ENCODE peak calls at places on chromosome 20, in five cellular contexts. V is vagina, M is SK-N-SH, H is neural progenitor cell, I is GM23248. Z is an unnamed sample.

GRCh38 chr20:2626853-2627541 is 25.4 kb upstream of the NOP56 start:
- DNase-seq in H (no peak), M (no peak), I (peak; percentile 81), V (peak; percentile 46), Z (peak; percentile 70)

GRCh38 chr20:49669601-49670189 is 44.0 kb downstream of the B4GALT5 start:
- DNase-seq in V (no peak), H (no peak), M (no peak), I (no peak), Z (no peak)

GRCh38 chr20:61263084-61263695 is 11.1 kb downstream of the CDH4 start:
- DNase-seq in M (peak; percentile 53), V (no peak), H (peak; percentile 26), I (peak; percentile 40), Z (no peak)

GRCh38 chr20:18164356-18164755 is 26.7 kb downstream of the KAT14 start:
- DNase-seq in H (no peak), I (peak; percentile 56), M (no peak), V (no peak), Z (peak; percentile 33)

GRCh38 chr20:24672181-24672880 is 202.9 kb downstream of the SYNDIG1 start:
- DNase-seq in M (no peak), I (no peak), H (no peak), V (no peak), Z (peak; percentile 84)

GRCh38 chr20:49552007-49552406 is 15.9 kb downstream of the PTGIS start:
- DNase-seq in M (no peak), H (no peak), V (no peak), I (no peak), Z (no peak)

GRCh38 chr20:62964700-62965099 is 12.2 kb downstream of the SLC17A9 start:
- DNase-seq in M (no peak), V (no peak), H (no peak), I (no peak), Z (no peak)

GRCh38 chr20:63706852-63707557 is 771 bp downstream of the ARFRP1 start:
- DNase-seq in M (peak; percentile 70), I (peak; percentile 80), V (no peak), H (peak; percentile 59), Z (no peak)

GRCh38 chr20:20827992-20828597 is 115.7 kb upstream of the RALGAPA2 start:
- DNase-seq in I (no peak), V (no peak), H (no peak), M (no peak), Z (no peak)

GRCh38 chr20:2745060-2745910 is 52.7 kb downstream of the EBF4 start:
- DNase-seq in V (peak; percentile 81), I (no peak), H (no peak), M (no peak), Z (no peak)

GRCh38 chr20:62792182-62792939 is 3.9 kb upstream of the MRGBP start:
- DNase-seq in V (no peak), I (peak; percentile 59), H (no peak), M (no peak), Z (peak; percentile 63)

GRCh38 chr20:48143435-48144081 is 358.3 kb upstream of the SULF2 start:
- DNase-seq in V (no peak), I (no peak), H (no peak), M (no peak), Z (no peak)

GRCh38 chr20:8372819-8373218 is 240.8 kb downstream of the PLCB1 start:
- DNase-seq in I (no peak), V (no peak), H (no peak), M (peak; percentile 36), Z (no peak)

GRCh38 chr20:39424923-39425678 is 463.0 kb downstream of the DHX35 start:
- DNase-seq in I (no peak), H (no peak), M (no peak), V (no peak), Z (no peak)

GRCh38 chr20:21719592-21720214 is 14.2 kb downstream of the PAX1 start:
- DNase-seq in V (no peak), H (peak; percentile 71), I (peak; percentile 51), M (peak; percentile 65), Z (peak; percentile 14)

GRCh38 chr20:14127831-14128230 is 132.5 kb downstream of the MACROD2 start:
- DNase-seq in H (no peak), I (no peak), M (no peak), V (no peak), Z (no peak)

GRCh38 chr20:51906049-51906448 is 103.7 kb upstream of the SALL4 start:
- DNase-seq in H (no peak), M (no peak), V (no peak), I (no peak), Z (no peak)

GRCh38 chr20:45456632-45457031 is 12.9 kb upstream of the WFDC2 start:
- DNase-seq in H (peak; percentile 64), V (no peak), I (peak; percentile 35), M (no peak), Z (no peak)

GRCh38 chr20:39298116-39298515 is 336.0 kb downstream of the DHX35 start:
- DNase-seq in M (no peak), I (no peak), V (no peak), H (no peak), Z (no peak)

GRCh38 chr20:61818746-61819483 is 246.8 kb downstream of the TAF4 start:
- DNase-seq in M (no peak), I (no peak), H (no peak), V (no peak), Z (no peak)

GRCh38 chr20:63829943-63830820 is 882 bp downstream of the ZBTB46 start:
- DNase-seq in M (peak; percentile 78), H (peak; percentile 74), V (no peak), I (peak; percentile 39), Z (no peak)

GRCh38 chr20:63973636-63974401 is 4.1 kb upstream of the ZNF512B start:
- DNase-seq in V (no peak), I (peak; percentile 93), M (peak; percentile 95), H (peak; percentile 94), Z (peak; percentile 50)

GRCh38 chr20:51171141-51171540 is 148.2 kb upstream of the KCNG1 start:
- DNase-seq in H (no peak), M (no peak), V (no peak), I (no peak), Z (no peak)

GRCh38 chr20:23362392-23363256 is 642 bp downstream of the GZF1 start:
- DNase-seq in H (peak; percentile 73), M (no peak), I (peak; percentile 74), V (no peak), Z (peak; percentile 17)
- H3K4me1 ChIP-seq in H (peaks cover 19% of the 10 kb centered on the region), M (peaks cover 19% of the 10 kb centered on the region), I (peaks cover 38% of the 10 kb centered on the region), V (peaks cover 50% of the 10 kb centered on the region), Z (peaks cover 31% of the 10 kb centered on the region)

GRCh38 chr20:4246428-4246827 is 231.1 kb upstream of the RNF24 start:
- DNase-seq in H (no peak), I (no peak), V (no peak), M (no peak), Z (no peak)

GRCh38 chr20:4245542-4245941 is 230.2 kb upstream of the RNF24 start:
- DNase-seq in H (no peak), M (no peak), I (no peak), V (no peak), Z (no peak)

GRCh38 chr20:4243071-4243470 is 227.7 kb upstream of the RNF24 start:
- DNase-seq in M (no peak), V (no peak), H (peak; percentile 80), I (no peak), Z (no peak)

GRCh38 chr20:4247261-4247660 is 231.9 kb upstream of the RNF24 start:
- DNase-seq in I (no peak), V (no peak), H (no peak), M (no peak), Z (no peak)

DNA sequence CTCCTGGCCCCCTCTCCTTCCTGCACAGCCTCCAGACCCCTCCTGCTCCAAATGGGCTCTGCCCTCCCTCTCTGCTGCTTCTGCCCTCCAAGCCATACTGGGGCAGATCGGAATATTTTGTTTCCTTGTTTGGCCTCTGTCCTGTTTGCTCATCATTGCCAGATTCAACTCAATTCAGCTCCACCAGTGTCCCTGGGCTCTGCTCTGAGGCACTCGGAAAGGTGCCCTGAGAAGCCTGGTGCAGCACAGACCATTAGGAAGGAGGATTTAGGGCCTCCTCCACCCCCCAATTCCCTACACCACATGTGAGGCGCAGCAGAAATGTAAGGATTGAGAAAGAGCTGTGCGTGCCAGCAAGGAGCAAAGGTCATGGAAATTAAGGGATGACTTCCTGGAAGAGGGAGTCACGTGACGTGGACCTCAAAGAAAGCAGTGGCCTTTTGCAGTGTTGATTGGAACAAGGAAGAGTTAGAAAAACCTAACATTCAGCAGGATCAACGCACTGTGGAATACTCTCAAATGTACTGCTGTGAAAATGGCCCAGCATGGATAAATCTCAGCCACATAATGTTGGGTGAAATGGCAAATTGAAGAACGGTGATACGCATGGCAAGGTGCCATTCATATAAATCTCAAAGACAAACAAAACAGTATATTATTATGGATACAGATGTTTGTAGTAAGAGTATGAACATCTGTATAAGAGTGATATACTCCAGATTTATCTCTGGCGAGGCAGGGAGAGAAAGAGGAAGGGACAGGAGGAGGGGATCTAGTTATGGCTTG is 229.5 kb upstream of the RNF24 start:
- DNase-seq in M (no peak), I (no peak), V (no peak), H (no peak), Z (no peak)
- H3K27ac ChIP-seq in M (no peak overlapping the region), I (no peak overlapping the region), V (no peak overlapping the region), H (no peak overlapping the region), Z (no peak overlapping the region)

GRCh38 chr20:32577657-32578056 is 7.5 kb downstream of the NOL4L start:
- DNase-seq in V (no peak), M (no peak), I (peak; percentile 53), H (no peak), Z (no peak)

GRCh38 chr20:32575805-32576204 is 9.3 kb downstream of the NOL4L start:
- DNase-seq in V (no peak), M (no peak), I (no peak), H (no peak), Z (no peak)

GRCh38 chr20:32576560-32576959 is 8.6 kb downstream of the NOL4L start:
- DNase-seq in M (no peak), H (no peak), I (no peak), V (no peak), Z (no peak)

GRCh38 chr20:32578840-32579239 is 6.3 kb downstream of the NOL4L start:
- DNase-seq in H (no peak), V (no peak), I (no peak), M (no peak), Z (no peak)

DNA sequence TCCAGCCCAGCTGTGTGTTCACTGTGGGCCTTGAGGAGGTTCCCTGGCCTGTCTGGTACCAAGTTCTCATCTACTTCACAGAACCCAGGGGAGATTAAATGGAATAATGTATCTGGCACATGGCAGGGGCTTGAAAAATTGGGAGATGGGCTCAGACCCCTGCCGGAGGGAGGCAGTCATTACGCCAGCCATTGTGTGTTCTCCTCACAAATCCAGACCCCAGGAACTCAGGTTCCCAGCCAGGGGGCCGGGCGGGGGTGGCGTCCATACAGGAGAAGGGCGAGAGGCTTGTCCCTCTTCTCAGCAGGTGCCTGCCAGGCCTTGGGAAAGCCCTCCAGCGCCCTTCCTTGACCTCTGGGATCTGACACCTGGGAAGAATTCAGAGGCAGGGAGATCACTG is 8.1 kb downstream of the NOL4L start:
- DNase-seq in M (peak; percentile 49), H (no peak), V (no peak), I (no peak), Z (no peak)
- H3K4me1 ChIP-seq in M (no peaks in the 10 kb centered on the region), H (peaks cover 15% of the 10 kb centered on the region), V (peaks cover 11% of the 10 kb centered on the region), I (peaks cover 8% of the 10 kb centered on the region), Z (peaks cover 16% of the 10 kb centered on the region)

GRCh38 chr20:10654630-10655029 is 19.2 kb downstream of the JAG1 start:
- DNase-seq in I (no peak), H (peak; percentile 61), V (no peak), M (peak; percentile 69), Z (no peak)

GRCh38 chr20:10653593-10654288 is 20.1 kb downstream of the JAG1 start:
- DNase-seq in I (peak; percentile 72), M (no peak), V (no peak), H (no peak), Z (peak; percentile 98)

GRCh38 chr20:10655723-10656122 is 18.1 kb downstream of the JAG1 start:
- DNase-seq in H (peak; percentile 93), M (no peak), I (no peak), V (no peak), Z (no peak)

GRCh38 chr20:10658051-10658823 is 15.6 kb downstream of the JAG1 start:
- DNase-seq in V (no peak), I (peak; percentile 59), M (no peak), H (no peak), Z (no peak)

GRCh38 chr20:10656270-10656669 is 17.5 kb downstream of the JAG1 start:
- DNase-seq in H (no peak), V (no peak), M (no peak), I (no peak), Z (no peak)
- H3K27ac ChIP-seq in H (peak overlapping the region; percentile 64), V (peak overlapping the region; percentile 97), M (no peak overlapping the region), I (no peak overlapping the region), Z (no peak overlapping the region)

Z was measured in astrocyte.